ENCODE peak calls at places on chromosomes 3 and 15, in seven cellular contexts. N, Q, P, O, X, J and G are unnamed samples.

GRCh38 chr3:151835751-151836550 is 22.0 kb downstream of the AADAC start:
- DNase-seq in N (no peak), Q (no peak), P (no peak), O (no peak), X (no peak), J (peak; percentile 65), G (no peak)

GRCh38 chr3:129723558-129724324 is 117.3 kb upstream of the PLXND1 start:
- DNase-seq in N (no peak), Q (peak; percentile 23), P (peak; percentile 74), O (peak; percentile 83), X (no peak), J (peak; percentile 94), G (no peak)

GRCh38 chr15:62828364-62828763 is 214.2 kb upstream of the TPM1 start:
- DNase-seq in N (no peak), Q (no peak), P (no peak), O (no peak), X (no peak), J (no peak), G (no peak)

GRCh38 chr3:38634133-38634532 is 15.4 kb downstream of the SCN5A start:
- DNase-seq in N (no peak), Q (no peak), P (no peak), O (peak; percentile 71), X (no peak), J (peak; percentile 42), G (no peak)

GRCh38 chr3:14374444-14374883 is 27.9 kb upstream of the SLC6A6 start:
- DNase-seq in N (peak; percentile 50), Q (peak; percentile 48), P (peak; percentile 86), O (peak; percentile 61), X (no peak), J (no peak), G (no peak)

GRCh38 chr3:146843476-146843875 is 238.3 kb upstream of the PLSCR5 start:
- DNase-seq in N (no peak), Q (no peak), P (no peak), O (no peak), X (no peak), J (no peak), G (no peak)

GRCh38 chr15:70355275-70355795 is 257.6 kb upstream of the TLE3 start:
- DNase-seq in N (no peak), Q (no peak), P (peak; percentile 10), O (peak; percentile 49), X (peak; percentile 30), J (no peak), G (no peak)

GRCh38 chr15:85335193-85335939 is 45.0 kb upstream of the AKAP13 start:
- DNase-seq in N (no peak), Q (no peak), P (no peak), O (no peak), X (no peak), J (no peak), G (no peak)

GRCh38 chr15:42273099-42273899 is at the start of the genes GANC and TMEM87A:
- DNase-seq in N (peak; percentile 89), Q (peak; percentile 96), P (peak; percentile 97), O (peak; percentile 97), X (peak; percentile 93), J (peak; percentile 98), G (peak; percentile 95)

GRCh38 chr3:103047640-103048370 is 613.0 kb downstream of the ZPLD1 start:
- DNase-seq in N (no peak), Q (no peak), P (no peak), O (no peak), X (no peak), J (no peak), G (no peak)

GRCh38 chr3:171991166-171991565 is 48.2 kb upstream of the FNDC3B start:
- DNase-seq in N (no peak), Q (no peak), P (no peak), O (no peak), X (no peak), J (no peak), G (no peak)

GRCh38 chr15:38072507-38073277 is 138.3 kb downstream of the TMCO5A start:
- DNase-seq in N (peak; percentile 94), Q (peak; percentile 76), P (peak; percentile 89), O (peak; percentile 67), X (peak; percentile 16), J (peak; percentile 79), G (peak; percentile 88)

GRCh38 chr3:77147836-77148578 is 108.1 kb downstream of the ROBO2 start:
- DNase-seq in N (no peak), Q (no peak), P (no peak), O (no peak), X (no peak), J (no peak), G (no peak)

GRCh38 chr3:138812806-138813205 is 21.9 kb downstream of the PIK3CB start:
- DNase-seq in N (no peak), Q (no peak), P (no peak), O (no peak), X (no peak), J (peak; percentile 57), G (no peak)

GRCh38 chr15:85494035-85494793 is 113.8 kb downstream of the AKAP13 start:
- DNase-seq in N (no peak), Q (no peak), P (no peak), O (no peak), X (no peak), J (peak; percentile 95), G (no peak)

GRCh38 chr3:123650101-123650500 is 65.2 kb upstream of the HACD2 start:
- DNase-seq in N (no peak), Q (no peak), P (no peak), O (no peak), X (no peak), J (no peak), G (no peak)

GRCh38 chr3:22269827-22270226 is 518.8 kb upstream of the ZNF385D start:
- DNase-seq in N (no peak), Q (no peak), P (no peak), O (no peak), X (no peak), J (peak; percentile 65), G (no peak)

GRCh38 chr3:137509354-137510045 is 254.6 kb upstream of the SOX14 start:
- DNase-seq in N (peak; percentile 32), Q (no peak), P (no peak), O (no peak), X (no peak), J (no peak), G (no peak)

GRCh38 chr3:159632847-159633246 is 355.8 kb upstream of the IL12A start:
- DNase-seq in N (no peak), Q (no peak), P (no peak), O (no peak), X (no peak), J (no peak), G (no peak)

GRCh38 chr3:131730581-131730980 is 227.8 kb upstream of the MRPL3 start:
- DNase-seq in N (no peak), Q (no peak), P (no peak), O (no peak), X (no peak), J (peak; percentile 38), G (no peak)

GRCh38 chr3:191528589-191528988 is 67.6 kb downstream of the PYDC2 start:
- DNase-seq in N (no peak), Q (no peak), P (no peak), O (no peak), X (no peak), J (peak; percentile 72), G (no peak)

GRCh38 chr3:134378384-134378783 is 4.1 kb upstream of the AMOTL2 start:
- DNase-seq in N (no peak), Q (no peak), P (no peak), O (peak; percentile 57), X (peak; percentile 60), J (peak; percentile 44), G (no peak)

GRCh38 chr15:77493324-77493907 is 72.7 kb downstream of the HMG20A start:
- DNase-seq in N (no peak), Q (no peak), P (no peak), O (no peak), X (peak; percentile 29), J (peak; percentile 40), G (no peak)

GRCh38 chr15:58474741-58475323 is 43.0 kb downstream of the LIPC start:
- DNase-seq in N (no peak), Q (no peak), P (no peak), O (no peak), X (no peak), J (no peak), G (no peak)

GRCh38 chr3:62567097-62568021 is 194.0 kb upstream of the FEZF2 start:
- DNase-seq in N (no peak), Q (no peak), P (no peak), O (peak; percentile 66), X (no peak), J (peak; percentile 91), G (no peak)

GRCh38 chr3:8713901-8714759 is 19.5 kb upstream of the CAV3 start:
- DNase-seq in N (no peak), Q (no peak), P (no peak), O (no peak), X (peak; percentile 67), J (no peak), G (no peak)

GRCh38 chr3:163490119-163490518 is 1588.2 kb downstream of the SI start:
- DNase-seq in N (no peak), Q (no peak), P (no peak), O (no peak), X (peak; percentile 9), J (peak; percentile 41), G (no peak)

GRCh38 chr15:50148362-50148963 is 29.4 kb upstream of the ATP8B4 start:
- DNase-seq in N (no peak), Q (no peak), P (no peak), O (no peak), X (peak; percentile 31), J (peak; percentile 72), G (no peak)
- TF ChIP-seq CTCF in N (no peak), Q (no peak), P (no peak), O (no peak), X (peak; percentile 82), J (peak; percentile 62), G (peak; percentile 71)

GRCh38 chr3:186551387-186551786 is 7.2 kb upstream of the CRYGS start:
- DNase-seq in N (no peak), Q (no peak), P (no peak), O (no peak), X (no peak), J (no peak), G (no peak)
- TF ChIP-seq CTCF in N (no peak), Q (no peak), P (no peak), O (no peak), X (no peak), J (no peak), G (no peak)

DNA sequence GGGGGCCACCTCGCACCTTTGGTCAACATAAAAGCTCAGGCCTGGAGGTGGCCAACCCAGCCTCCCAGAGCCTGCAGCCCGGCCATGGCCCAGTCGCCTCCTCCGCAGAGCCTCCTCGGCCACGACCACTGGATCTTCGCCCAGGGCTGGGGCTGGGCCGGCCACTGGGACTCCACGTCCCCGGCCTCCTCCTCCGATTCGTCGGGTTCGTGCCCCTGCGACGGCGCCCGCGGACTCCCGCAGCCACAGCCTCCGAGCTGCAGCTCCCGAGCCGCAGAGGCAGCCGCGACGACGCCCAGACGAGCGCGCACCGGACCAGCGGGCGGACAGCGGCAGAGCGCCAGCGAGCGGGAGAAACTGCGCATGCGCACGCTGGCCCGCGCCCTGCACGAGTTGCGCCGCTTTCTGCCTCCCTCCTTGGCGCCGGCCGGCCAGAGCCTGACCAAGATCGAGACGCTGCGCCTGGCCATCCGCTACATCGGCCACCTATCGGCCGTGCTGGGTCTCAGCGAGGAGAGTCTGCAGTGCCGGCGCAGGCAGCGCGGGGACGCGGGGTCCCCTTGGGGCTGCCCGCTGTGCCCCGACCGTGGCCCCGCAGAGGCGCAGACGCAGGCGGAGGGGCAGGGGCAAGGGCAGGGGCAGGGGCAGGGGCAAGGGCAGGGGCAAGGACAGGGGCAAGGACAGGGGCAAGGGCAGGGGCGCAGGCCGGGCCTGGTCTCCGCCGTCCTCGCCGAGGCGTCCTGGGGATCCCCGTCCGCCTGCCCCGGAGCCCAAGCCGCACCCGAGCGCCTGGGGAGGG is at the start of gene MESP2:
- DNase-seq in N (peak; percentile 97), Q (peak; percentile 86), P (no peak), O (peak; percentile 83), X (peak; percentile 88), J (peak; percentile 74), G (peak; percentile 89)
- TF ChIP-seq CTCF in N (peak; percentile 71), Q (peak; percentile 72), P (peak; percentile 17), O (peak; percentile 22), X (peak; percentile 39), J (peak; percentile 26), G (peak; percentile 77)

GRCh38 chr3:127264794-127265514 is 22.9 kb downstream of the PRR20G start:
- DNase-seq in N (no peak), Q (no peak), P (no peak), O (peak; percentile 23), X (no peak), J (no peak), G (no peak)
- TF ChIP-seq CTCF in N (no peak), Q (no peak), P (no peak), O (no peak), X (no peak), J (no peak), G (no peak)